ENCODE peak calls at places on chromosomes 1 and 21, in ten cellular contexts. I is Calu3; B is SK-N-MC; L is GM18507; Z is PC-9; M is progenitor cell of endocrine pancreas; E is hepatocyte; N is non-pigmented ciliary epithelial cell; U is tibial artery; W is naive thymus-derived CD4-positive, alpha-beta T cell. R is an unnamed sample.

GRCh38 chr1:177206831-177207230 is 36.1 kb downstream of the BRINP2 start:
- DNase-seq in U (no peak), N (no peak), M (no peak), Z (no peak), B (no peak), I (no peak), E (peak), W (no peak), L (no peak), R (no peak)

GRCh38 chr1:238223067-238223640 is 332.4 kb upstream of the ZP4 start:
- DNase-seq in U (no peak), I (no peak), M (no peak), N (no peak), E (no peak), B (no peak), L (no peak), Z (no peak), W (no peak), R (no peak)

GRCh38 chr1:170214117-170214979 is 68.6 kb downstream of the NTMT2 start:
- DNase-seq in M (no peak), I (no peak), E (no peak), W (no peak), Z (no peak), B (no peak), N (no peak), L (no peak), U (no peak), R (no peak)

GRCh38 chr1:237386362-237387143 is 344.6 kb downstream of the RYR2 start:
- DNase-seq in I (no peak), E (peak), Z (no peak), B (peak), L (peak), N (no peak), M (no peak), U (no peak), W (no peak), R (peak)

GRCh38 chr1:84689514-84690396 is 506 bp downstream of the SSX2IP start:
- DNase-seq in B (no peak), M (no peak), I (peak), L (no peak), U (peak), W (no peak), E (peak), Z (no peak), N (no peak), R (peak)

GRCh38 chr1:160163612-160164011 is 12.2 kb downstream of the ATP1A4 start:
- DNase-seq in L (no peak), Z (no peak), I (no peak), E (no peak), W (no peak), M (no peak), B (no peak), N (no peak), U (no peak), R (no peak)

GRCh38 chr1:110385369-110385768 is 5.5 kb downstream of the SLC16A4 start:
- DNase-seq in E (no peak), W (no peak), Z (no peak), L (no peak), B (no peak), I (no peak), N (no peak), M (no peak), U (no peak), R (no peak)

GRCh38 chr1:8821084-8821483 is 3.6 kb upstream of the RERE start:
- DNase-seq in N (no peak), L (no peak), U (no peak), E (no peak), M (no peak), B (peak), Z (no peak), W (no peak), I (no peak), R (no peak)

GRCh38 chr1:164263540-164263939 is 295.4 kb upstream of the PBX1 start:
- DNase-seq in L (no peak), N (no peak), Z (no peak), M (no peak), W (no peak), U (no peak), B (no peak), I (no peak), E (no peak), R (peak)

GRCh38 chr1:187264995-187265602 is 436.4 kb downstream of the PLA2G4A start:
- DNase-seq in M (peak), L (no peak), I (peak), W (no peak), N (peak), E (peak), B (peak), Z (no peak), U (no peak), R (peak)

GRCh38 chr1:177181631-177182291 is 11.0 kb downstream of the BRINP2 start:
- DNase-seq in B (no peak), Z (no peak), U (peak), E (peak), M (peak), L (peak), N (no peak), W (no peak), I (peak), R (peak)

GRCh38 chr1:237684236-237684635 is 206.5 kb downstream of the ZP4 start:
- DNase-seq in Z (no peak), I (no peak), L (no peak), M (no peak), W (no peak), E (no peak), N (no peak), U (no peak), B (no peak), R (no peak)

GRCh38 chr1:54277451-54278355 is 77.7 kb downstream of the MRPL37 start:
- DNase-seq in L (no peak), Z (no peak), M (no peak), B (no peak), W (no peak), I (no peak), N (no peak), U (no peak), E (no peak), R (no peak)

GRCh38 chr21:37712204-37712934 is 203.9 kb downstream of the KCNJ6 start:
- DNase-seq in U (peak), N (peak), W (no peak), Z (no peak), E (peak), B (no peak), M (peak), I (peak), L (peak), R (peak)

GRCh38 chr1:29906927-29907326 is 670.6 kb downstream of the PTPRU start:
- DNase-seq in U (no peak), N (no peak), I (no peak), W (no peak), Z (no peak), B (no peak), E (no peak), L (no peak), M (no peak), R (no peak)

GRCh38 chr21:35814858-35815619 is 245.3 kb downstream of the SETD4 start:
- DNase-seq in L (no peak), E (no peak), M (no peak), N (no peak), I (no peak), W (no peak), U (no peak), Z (no peak), B (no peak), R (no peak)

GRCh38 chr1:101025283-101025679 is 303 bp downstream of the DPH5 start:
- DNase-seq in W (no peak), U (no peak), M (no peak), Z (no peak), L (no peak), E (peak), N (no peak), B (no peak), I (peak), R (peak)

GRCh38 chr1:67053535-67053784 is 488 bp downstream of the SLC35D1 start:
- DNase-seq in I (peak), B (no peak), L (no peak), N (no peak), W (no peak), M (peak), U (peak), E (peak), Z (peak), R (peak)

GRCh38 chr21:29477347-29477746 is 178.6 kb downstream of the BACH1 start:
- DNase-seq in Z (no peak), M (no peak), B (no peak), N (no peak), I (no peak), L (no peak), W (no peak), U (no peak), E (no peak), R (no peak)

GRCh38 chr1:15358565-15359133 is 51.0 kb upstream of the EFHD2 start:
- DNase-seq in W (no peak), M (no peak), I (no peak), N (no peak), U (no peak), E (no peak), Z (no peak), L (no peak), B (no peak), R (no peak)

GRCh38 chr1:159007734-159008133 is 2.0 kb upstream of the IFI16 start:
- DNase-seq in E (no peak), N (no peak), B (no peak), L (no peak), U (no peak), Z (no peak), W (no peak), M (no peak), I (no peak), R (no peak)

GRCh38 chr1:224867715-224868114 is 61.8 kb upstream of the DNAH14 start:
- DNase-seq in Z (peak), M (no peak), B (no peak), W (no peak), I (no peak), L (no peak), E (no peak), N (no peak), U (no peak), R (peak)

GRCh38 chr1:43520100-43520828 is 10.4 kb upstream of the PTPRF start:
- DNase-seq in I (no peak), U (no peak), B (no peak), M (no peak), Z (no peak), W (no peak), L (no peak), N (no peak), E (no peak), R (no peak)

GRCh38 chr1:65172936-65173335 is 24.9 kb downstream of the AK4 start:
- DNase-seq in E (no peak), U (no peak), Z (no peak), I (no peak), M (no peak), L (no peak), W (no peak), B (no peak), N (no peak), R (no peak)

GRCh38 chr21:44087426-44088400 is 19.5 kb upstream of the PWP2 start:
- DNase-seq in B (no peak), L (no peak), W (no peak), M (no peak), E (no peak), U (no peak), Z (no peak), I (no peak), N (no peak), R (no peak)

GRCh38 chr1:25066253-25066652 is 136.2 kb upstream of the RUNX3 start:
- DNase-seq in Z (no peak), E (no peak), U (no peak), I (no peak), L (no peak), B (no peak), M (no peak), N (no peak), W (no peak), R (peak)

GRCh38 chr1:243598433-243598832 is 251.6 kb downstream of the AKT3 start:
- DNase-seq in E (no peak), L (no peak), I (no peak), M (no peak), W (peak), U (no peak), N (peak), Z (peak), B (no peak), R (no peak)

GRCh38 chr1:87463917-87464565 is 135.4 kb downstream of the LMO4 start:
- DNase-seq in M (no peak), E (no peak), W (no peak), B (no peak), U (no peak), I (no peak), L (no peak), Z (no peak), N (no peak), R (peak)

GRCh38 chr21:14632359-14632758 is 86.2 kb upstream of the SAMSN1 start:
- DNase-seq in N (no peak), W (no peak), Z (no peak), L (no peak), B (no peak), M (no peak), I (no peak), U (no peak), E (no peak), R (no peak)

GRCh38 chr1:35691080-35691479 is 27.6 kb downstream of the C1orf216 start:
- DNase-seq in U (no peak), Z (no peak), I (no peak), B (peak), E (no peak), W (no peak), M (no peak), N (no peak), L (no peak), R (no peak)

GRCh38 chr1:226697608-226698544 is 41.2 kb downstream of the ITPKB start:
- DNase-seq in B (no peak), I (no peak), E (no peak), L (no peak), N (no peak), W (no peak), U (no peak), M (no peak), Z (no peak), R (no peak)

GRCh38 chr1:89908294-89908992 is 86.5 kb upstream of the ZNF326 start:
- DNase-seq in N (no peak), M (no peak), Z (peak), I (no peak), W (no peak), B (no peak), U (no peak), E (no peak), L (no peak), R (no peak)

GRCh38 chr21:46556802-46557201 is 48.1 kb downstream of the S100B start:
- DNase-seq in L (no peak), N (no peak), Z (no peak), E (no peak), U (no peak), M (no peak), W (no peak), I (no peak), B (no peak), R (no peak)

GRCh38 chr1:42484382-42484781 is 21.3 kb downstream of the CCDC30 start:
- DNase-seq in N (peak), I (no peak), B (no peak), W (no peak), Z (peak), U (no peak), L (no peak), M (no peak), E (peak), R (peak)

GRCh38 chr1:157170677-157171515 is 32.7 kb upstream of the ETV3 start:
- DNase-seq in I (peak), M (no peak), E (peak), W (no peak), N (no peak), L (no peak), U (no peak), B (no peak), Z (peak), R (peak)

GRCh38 chr1:213676741-213677140 is 311.0 kb upstream of the PROX1 start:
- DNase-seq in E (no peak), U (no peak), L (no peak), Z (no peak), I (no peak), B (no peak), W (no peak), M (no peak), N (no peak), R (no peak)

GRCh38 chr1:91851130-91852010 is 34.6 kb downstream of the TGFBR3 start:
- DNase-seq in B (no peak), L (no peak), W (no peak), E (peak), M (no peak), U (peak), N (no peak), Z (peak), I (peak), R (peak)

R was measured in cardiac muscle cell.